ENCODE peak calls at places on chromosomes 11 and 22, in six cellular contexts. One of them, this sample, is unnamed.

GRCh38 chr11:103071008-103071407 is 21.0 kb downstream of the DCUN1D5 start:
- DNase-seq in putamen: no peak
- DNase-seq in upper lobe of right lung: no peak
- DNase-seq in cardiac muscle cell: no peak
- DNase-seq in keratinocyte: no peak
- DNase-seq in T-helper 2 cell: no peak
- DNase-seq in this sample: no peak

GRCh38 chr22:38162881-38163843 is 18.5 kb downstream of the PLA2G6 start:
- DNase-seq in putamen: no peak
- DNase-seq in upper lobe of right lung: peak; percentile 39
- DNase-seq in cardiac muscle cell: no peak
- DNase-seq in keratinocyte: no peak
- DNase-seq in T-helper 2 cell: no peak
- DNase-seq in this sample: peak; percentile 63

GRCh38 chr11:8841899-8842298 is 69.1 kb upstream of the AKIP1 start:
- DNase-seq in putamen: no peak
- DNase-seq in upper lobe of right lung: no peak
- DNase-seq in cardiac muscle cell: peak; percentile 32
- DNase-seq in keratinocyte: no peak
- DNase-seq in T-helper 2 cell: no peak
- DNase-seq in this sample: no peak

GRCh38 chr22:41674941-41675340 is 13.7 kb downstream of the SNU13 start:
- DNase-seq in putamen: no peak
- DNase-seq in upper lobe of right lung: peak; percentile 42
- DNase-seq in cardiac muscle cell: no peak
- DNase-seq in keratinocyte: no peak
- DNase-seq in T-helper 2 cell: no peak
- DNase-seq in this sample: no peak

GRCh38 chr22:46625843-46626349 is 5.7 kb downstream of the GRAMD4 start:
- DNase-seq in putamen: no peak
- DNase-seq in upper lobe of right lung: no peak
- DNase-seq in cardiac muscle cell: no peak
- DNase-seq in keratinocyte: no peak
- DNase-seq in T-helper 2 cell: no peak
- DNase-seq in this sample: no peak

GRCh38 chr22:33867118-33867863 is 53.0 kb downstream of the LARGE1 start:
- DNase-seq in putamen: no peak
- DNase-seq in upper lobe of right lung: no peak
- DNase-seq in cardiac muscle cell: no peak
- DNase-seq in keratinocyte: no peak
- DNase-seq in T-helper 2 cell: no peak
- DNase-seq in this sample: no peak

GRCh38 chr11:129280027-129280811 is 88.1 kb upstream of the ARHGAP32 start:
- DNase-seq in putamen: no peak
- DNase-seq in upper lobe of right lung: no peak
- DNase-seq in cardiac muscle cell: peak; percentile 40
- DNase-seq in keratinocyte: no peak
- DNase-seq in T-helper 2 cell: no peak
- DNase-seq in this sample: peak; percentile 6

GRCh38 chr22:49545606-49546005 is 282.1 kb downstream of the BRD1 start:
- DNase-seq in putamen: no peak
- DNase-seq in upper lobe of right lung: peak; percentile 37
- DNase-seq in cardiac muscle cell: no peak
- DNase-seq in keratinocyte: no peak
- DNase-seq in T-helper 2 cell: no peak
- DNase-seq in this sample: no peak

GRCh38 chr11:15969281-15969680 is 387.1 kb downstream of the SOX6 start:
- DNase-seq in putamen: peak; percentile 55
- DNase-seq in upper lobe of right lung: no peak
- DNase-seq in cardiac muscle cell: peak; percentile 92
- DNase-seq in keratinocyte: peak; percentile 44
- DNase-seq in T-helper 2 cell: no peak
- DNase-seq in this sample: no peak

GRCh38 chr11:121716060-121716459 is 263.3 kb upstream of the SORL1-AS1 start:
- DNase-seq in putamen: no peak
- DNase-seq in upper lobe of right lung: no peak
- DNase-seq in cardiac muscle cell: peak; percentile 17
- DNase-seq in keratinocyte: no peak
- DNase-seq in T-helper 2 cell: no peak
- DNase-seq in this sample: no peak

GRCh38 chr11:68841718-68842426 is at the start of gene CPT1A:
- DNase-seq in putamen: no peak
- DNase-seq in upper lobe of right lung: peak; percentile 92
- DNase-seq in cardiac muscle cell: peak; percentile 83
- DNase-seq in keratinocyte: no peak
- DNase-seq in T-helper 2 cell: peak; percentile 56
- DNase-seq in this sample: peak; percentile 65

GRCh38 chr11:62573006-62573591 is 592 bp downstream of the EEF1G start:
- DNase-seq in putamen: no peak
- DNase-seq in upper lobe of right lung: peak; percentile 67
- DNase-seq in cardiac muscle cell: peak; percentile 30
- DNase-seq in keratinocyte: no peak
- DNase-seq in T-helper 2 cell: no peak
- DNase-seq in this sample: no peak

GRCh38 chr11:66317766-66318575 is 1.1 kb upstream of the CD248 start:
- DNase-seq in putamen: no peak
- DNase-seq in upper lobe of right lung: peak; percentile 70
- DNase-seq in cardiac muscle cell: peak; percentile 97
- DNase-seq in keratinocyte: no peak
- DNase-seq in T-helper 2 cell: no peak
- DNase-seq in this sample: no peak

GRCh38 chr11:119228535-119229302 is 22.6 kb downstream of the CBL start:
- DNase-seq in putamen: no peak
- DNase-seq in upper lobe of right lung: no peak
- DNase-seq in cardiac muscle cell: no peak
- DNase-seq in keratinocyte: no peak
- DNase-seq in T-helper 2 cell: no peak
- DNase-seq in this sample: no peak

GRCh38 chr11:66725646-66726045 is 3.4 kb downstream of the SPTBN2 start:
- DNase-seq in putamen: no peak
- DNase-seq in upper lobe of right lung: no peak
- DNase-seq in cardiac muscle cell: peak; percentile 26
- DNase-seq in keratinocyte: no peak
- DNase-seq in T-helper 2 cell: no peak
- DNase-seq in this sample: no peak

GRCh38 chr22:41445171-41446056 is 1.2 kb downstream of the TOB2 start:
- DNase-seq in putamen: peak; percentile 65
- DNase-seq in upper lobe of right lung: no peak
- DNase-seq in cardiac muscle cell: no peak
- DNase-seq in keratinocyte: no peak
- DNase-seq in T-helper 2 cell: no peak
- DNase-seq in this sample: no peak

GRCh38 chr11:19595840-19596751 is 116.5 kb upstream of the NAV2 start:
- DNase-seq in putamen: no peak
- DNase-seq in upper lobe of right lung: no peak
- DNase-seq in cardiac muscle cell: peak; percentile 76
- DNase-seq in keratinocyte: no peak
- DNase-seq in T-helper 2 cell: no peak
- DNase-seq in this sample: no peak

This sample was measured in stimulated activated naive B cell treated with anti-CD40 and anti-IgM and Interleukin-4, amounts not matched to agents 10 μg/mL and 1 μg/mL and 100 μg/mL, for 72 hours.